ENCODE peak calls at places on chromosomes 4 and X, in four cellular contexts. One of them, this sample, is unnamed.

GRCh38 chr4:107930821-107931774 is at the start of gene CYP2U1:
- DNase-seq in NCI-H2081: peak
- DNase-seq in activated CD8-positive, alpha-beta memory T cell treated with anti-CD3 and anti-CD28 coated beads, Interleukin-2, amount 50 U/mL, for 48 hours: peak
- DNase-seq in A549: peak
- DNase-seq in this sample: peak

GRCh38 chr4:73740353-73740778 is at the start of gene CXCL8:
- DNase-seq in NCI-H2081: peak
- DNase-seq in A549: peak
- DNase-seq in activated CD8-positive, alpha-beta memory T cell treated with anti-CD3 and anti-CD28 coated beads, Interleukin-2, amount 50 U/mL, for 48 hours: no peak
- DNase-seq in this sample: peak

GRCh38 chrX:29880977-29881376 is 334.4 kb upstream of the MAGEB2 start:
- DNase-seq in NCI-H2081: no peak
- DNase-seq in activated CD8-positive, alpha-beta memory T cell treated with anti-CD3 and anti-CD28 coated beads, Interleukin-2, amount 50 U/mL, for 48 hours: no peak
- DNase-seq in A549: no peak
- DNase-seq in this sample: no peak

GRCh38 chrX:11188664-11189063 is 77.5 kb downstream of the HCCS start:
- DNase-seq in A549: no peak
- DNase-seq in NCI-H2081: no peak
- DNase-seq in activated CD8-positive, alpha-beta memory T cell treated with anti-CD3 and anti-CD28 coated beads, Interleukin-2, amount 50 U/mL, for 48 hours: peak
- DNase-seq in this sample: peak

GRCh38 chr4:105603158-105603557 is 50.7 kb downstream of the ARHGEF38 start:
- DNase-seq in activated CD8-positive, alpha-beta memory T cell treated with anti-CD3 and anti-CD28 coated beads, Interleukin-2, amount 50 U/mL, for 48 hours: no peak
- DNase-seq in A549: no peak
- DNase-seq in NCI-H2081: no peak
- DNase-seq in this sample: no peak

GRCh38 chr4:121696140-121696640 is 590 bp downstream of the ANXA5 start:
- DNase-seq in activated CD8-positive, alpha-beta memory T cell treated with anti-CD3 and anti-CD28 coated beads, Interleukin-2, amount 50 U/mL, for 48 hours: peak
- DNase-seq in A549: no peak
- DNase-seq in NCI-H2081: peak
- DNase-seq in this sample: peak

GRCh38 chr4:103019319-103020124 is at the start of gene SLC9B1:
- DNase-seq in NCI-H2081: peak
- DNase-seq in activated CD8-positive, alpha-beta memory T cell treated with anti-CD3 and anti-CD28 coated beads, Interleukin-2, amount 50 U/mL, for 48 hours: peak
- DNase-seq in A549: peak
- DNase-seq in this sample: peak

GRCh38 chr4:145281224-145281623 is 100.8 kb upstream of the OTUD4 start:
- DNase-seq in activated CD8-positive, alpha-beta memory T cell treated with anti-CD3 and anti-CD28 coated beads, Interleukin-2, amount 50 U/mL, for 48 hours: no peak
- DNase-seq in NCI-H2081: no peak
- DNase-seq in A549: no peak
- DNase-seq in this sample: no peak

GRCh38 chr4:61984260-61984909 is 784.3 kb downstream of the ADGRL3 start:
- DNase-seq in NCI-H2081: no peak
- DNase-seq in A549: no peak
- DNase-seq in activated CD8-positive, alpha-beta memory T cell treated with anti-CD3 and anti-CD28 coated beads, Interleukin-2, amount 50 U/mL, for 48 hours: no peak
- DNase-seq in this sample: no peak

GRCh38 chr4:184019084-184019483 is 114.0 kb downstream of the STOX2 start:
- DNase-seq in NCI-H2081: no peak
- DNase-seq in A549: no peak
- DNase-seq in activated CD8-positive, alpha-beta memory T cell treated with anti-CD3 and anti-CD28 coated beads, Interleukin-2, amount 50 U/mL, for 48 hours: no peak
- DNase-seq in this sample: no peak

GRCh38 chrX:133677123-133678063 is 262.1 kb upstream of the GPC4 start:
- DNase-seq in activated CD8-positive, alpha-beta memory T cell treated with anti-CD3 and anti-CD28 coated beads, Interleukin-2, amount 50 U/mL, for 48 hours: no peak
- DNase-seq in A549: no peak
- DNase-seq in NCI-H2081: no peak
- DNase-seq in this sample: no peak

GRCh38 chr4:90126805-90127204 is 389 bp upstream of the CCSER1 start:
- DNase-seq in A549: no peak
- DNase-seq in activated CD8-positive, alpha-beta memory T cell treated with anti-CD3 and anti-CD28 coated beads, Interleukin-2, amount 50 U/mL, for 48 hours: no peak
- DNase-seq in NCI-H2081: no peak
- DNase-seq in this sample: no peak

GRCh38 chr4:143384381-143384994 is 47.8 kb downstream of the GAB1 start:
- DNase-seq in NCI-H2081: no peak
- DNase-seq in activated CD8-positive, alpha-beta memory T cell treated with anti-CD3 and anti-CD28 coated beads, Interleukin-2, amount 50 U/mL, for 48 hours: no peak
- DNase-seq in A549: no peak
- DNase-seq in this sample: no peak

GRCh38 chr4:186723207-186724047 is at the start of gene FAT1:
- DNase-seq in activated CD8-positive, alpha-beta memory T cell treated with anti-CD3 and anti-CD28 coated beads, Interleukin-2, amount 50 U/mL, for 48 hours: peak
- DNase-seq in NCI-H2081: peak
- DNase-seq in A549: peak
- DNase-seq in this sample: peak

GRCh38 chr4:156377036-156377700 is 423.5 kb upstream of the CTSO start:
- DNase-seq in NCI-H2081: no peak
- DNase-seq in A549: no peak
- DNase-seq in activated CD8-positive, alpha-beta memory T cell treated with anti-CD3 and anti-CD28 coated beads, Interleukin-2, amount 50 U/mL, for 48 hours: no peak
- DNase-seq in this sample: peak